ENCODE peak calls at places on chromosomes 11 and 22, in four cellular contexts. P, B, X and Q are unnamed samples.

GRCh38 chr22:48089601-48090331 is 1327.3 kb downstream of the TBC1D22A start:
- DNase-seq in P (no peak), B (no peak), X (no peak), Q (no peak)

GRCh38 chr11:134532921-134533421 is 120.9 kb upstream of the B3GAT1 start:
- DNase-seq in P (no peak), B (no peak), X (no peak), Q (no peak)

GRCh38 chr11:267491-267994 is 10.7 kb upstream of the NLRP6 start:
- DNase-seq in P (no peak), B (no peak), X (peak), Q (peak)

GRCh38 chr11:130407978-130408377 is 20.4 kb downstream of the ADAMTS8 start:
- DNase-seq in P (no peak), B (no peak), X (no peak), Q (no peak)

GRCh38 chr22:48138855-48139254 is 1376.4 kb downstream of the TBC1D22A start:
- DNase-seq in P (no peak), B (no peak), X (no peak), Q (no peak)

GRCh38 chr22:23063539-23064380 is 6.6 kb upstream of the GNAZ start:
- DNase-seq in P (no peak), B (no peak), X (no peak), Q (no peak)

GRCh38 chr22:33853200-33854097 is 66.8 kb downstream of the LARGE1 start:
- DNase-seq in P (no peak), B (peak), X (peak), Q (no peak)

GRCh38 chr22:41532908-41533825 is 11.1 kb downstream of the POLR3H start:
- DNase-seq in P (peak), B (peak), X (no peak), Q (peak)

GRCh38 chr11:118353084-118353710 is 6.2 kb upstream of the UBE4A start:
- DNase-seq in P (no peak), B (no peak), X (no peak), Q (no peak)

GRCh38 chr11:130719516-130719915 is 196.8 kb downstream of the SNX19 start:
- DNase-seq in P (no peak), B (no peak), X (no peak), Q (no peak)

GRCh38 chr11:96154802-96155520 is 188.0 kb downstream of the MAML2 start:
- DNase-seq in P (no peak), B (no peak), X (no peak), Q (no peak)

GRCh38 chr11:13944801-13945505 is 17.6 kb upstream of the SPON1 start:
- DNase-seq in P (no peak), B (no peak), X (no peak), Q (no peak)

GRCh38 chr11:134124660-134125451 is 56.0 kb downstream of the JAM3 start:
- DNase-seq in P (no peak), B (no peak), X (no peak), Q (no peak)

GRCh38 chr22:25177895-25178294 is 21.8 kb upstream of the CRYBB3 start:
- DNase-seq in P (no peak), B (no peak), X (no peak), Q (no peak)

GRCh38 chr11:45754261-45754709 is 50.7 kb upstream of the SLC35C1 start:
- DNase-seq in P (no peak), B (peak), X (no peak), Q (no peak)

GRCh38 chr11:12075822-12076821 is 34.3 kb upstream of the MICAL2 start:
- DNase-seq in P (no peak), B (no peak), X (no peak), Q (no peak)

GRCh38 chr11:12076840-12077534 is 33.4 kb upstream of the MICAL2 start:
- DNase-seq in P (no peak), B (no peak), X (no peak), Q (no peak)

GRCh38 chr11:12077535-12078280 is 32.7 kb upstream of the MICAL2 start:
- DNase-seq in P (no peak), B (no peak), X (no peak), Q (no peak)

GRCh38 chr11:12083380-12083779 is 27.0 kb upstream of the MICAL2 start:
- DNase-seq in P (no peak), B (no peak), X (no peak), Q (peak)

DNA sequence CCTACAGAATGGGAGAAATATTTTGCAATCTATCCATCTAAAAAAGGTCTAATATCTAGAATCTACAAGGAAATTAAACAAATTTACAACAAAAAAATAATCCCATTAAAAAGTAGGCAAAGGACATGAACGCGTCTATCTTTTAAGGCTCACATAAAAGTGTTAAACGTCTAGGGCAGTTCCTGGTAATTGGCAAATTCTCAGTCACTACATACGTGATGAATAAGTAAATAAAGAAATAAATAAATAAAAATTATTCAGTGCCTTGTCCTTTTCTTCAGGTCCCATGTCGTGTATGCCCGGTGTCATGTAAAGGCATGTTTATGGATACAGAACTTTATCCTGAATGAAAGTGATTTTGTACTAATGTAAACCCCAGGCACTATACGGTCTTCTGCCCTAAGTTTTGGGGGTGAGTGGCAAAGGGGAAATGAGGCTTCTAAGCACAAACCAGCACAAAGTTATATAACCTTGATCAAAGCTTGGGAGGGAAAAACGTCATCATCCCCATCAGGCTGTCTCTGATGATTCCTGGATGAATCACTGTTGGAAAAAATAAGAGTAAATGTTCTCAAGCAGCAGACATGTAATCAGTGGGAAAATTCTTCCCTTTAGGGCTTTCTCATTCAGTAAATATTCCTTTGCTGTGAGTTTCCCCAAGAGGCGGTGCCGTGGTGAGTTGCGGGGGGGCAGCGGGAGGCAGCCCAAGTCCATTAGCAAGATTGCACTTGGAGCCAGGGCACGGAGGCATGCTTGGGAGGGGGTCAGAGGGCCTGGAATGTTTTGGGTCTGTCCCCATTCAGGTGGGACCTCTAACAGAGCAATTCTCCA is 30.4 kb upstream of the MICAL2 start:
- DNase-seq in P (no peak), B (peak), X (no peak), Q (no peak)
- TF ChIP-seq TARDBP in P (no peak), B (no peak), X (no peak), Q (no peak)

GRCh38 chr22:44580756-44581435 is 82.9 kb upstream of the RTL6 start:
- DNase-seq in P (no peak), B (no peak), X (no peak), Q (no peak)
- TF ChIP-seq TARDBP in P (no peak), B (no peak), X (no peak), Q (no peak)

GRCh38 chr22:37581534-37581933 is 1.6 kb upstream of the LGALS2 start:
- DNase-seq in P (no peak), B (no peak), X (no peak), Q (no peak)
- TF ChIP-seq TARDBP in P (no peak), B (no peak), X (no peak), Q (no peak)

DNA sequence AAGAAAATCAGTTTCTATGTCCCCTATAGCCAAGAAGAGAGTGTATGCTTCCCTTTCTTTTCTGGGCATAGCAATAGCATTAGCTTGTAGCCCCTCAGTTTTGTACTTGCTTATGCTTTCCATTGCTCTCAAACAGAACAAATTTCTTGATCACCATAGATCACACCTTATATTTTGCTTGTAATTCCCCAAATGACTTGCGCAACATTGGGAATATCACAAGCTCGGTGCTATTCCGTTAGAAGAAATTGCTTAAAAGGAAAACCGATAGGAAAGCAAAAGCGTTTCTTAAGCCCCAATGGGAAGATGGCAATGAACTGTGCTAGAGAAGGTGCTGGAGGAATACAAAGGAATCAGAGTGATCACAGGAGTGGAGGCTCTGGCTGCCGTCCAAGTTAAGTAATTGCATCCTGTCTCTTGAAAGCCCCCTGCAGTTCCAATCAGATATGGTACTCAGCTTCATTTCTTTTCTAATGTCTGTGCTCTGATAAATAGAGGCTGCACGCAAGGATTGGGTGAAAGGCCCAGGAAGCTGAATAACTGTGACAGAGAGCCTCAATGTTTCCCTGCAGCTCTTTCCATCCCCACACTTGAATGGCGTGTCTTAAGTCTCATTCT is 182.1 kb upstream of the KIRREL3 start:
- DNase-seq in P (peak), B (no peak), X (no peak), Q (no peak)
- TF ChIP-seq TARDBP in P (no peak), B (no peak), X (no peak), Q (no peak)